ENCODE peak calls at places on chromosomes 13 and 19, in four cellular contexts. E is lower leg skin, U is GM20000, T is bronchial epithelial cell. S is an unnamed sample.

GRCh38 chr19:6693681-6694080 is 23.7 kb upstream of the TNFSF14 start:
- DNase-seq in T (no peak), U (no peak), E (no peak), S (peak; percentile 38)

GRCh38 chr19:55340144-55340783 is 588 bp downstream of the KMT5C start:
- DNase-seq in U (no peak), E (no peak), T (no peak), S (peak; percentile 54)

GRCh38 chr13:72174549-72174948 is 307.5 kb upstream of the DACH1 start:
- DNase-seq in E (no peak), T (no peak), U (no peak), S (no peak)

GRCh38 chr13:27449081-27449603 is 1.2 kb downstream of the MTIF3 start:
- DNase-seq in U (no peak), T (no peak), E (no peak), S (no peak)

GRCh38 chr19:8451885-8452284 is 7.1 kb downstream of the HNRNPM start:
- DNase-seq in T (peak; percentile 89), E (no peak), U (no peak), S (no peak)

GRCh38 chr19:3075605-3076431 is 13.5 kb upstream of the TLE5 start:
- DNase-seq in U (peak; percentile 86), T (no peak), E (no peak), S (peak; percentile 83)

GRCh38 chr13:41935501-41935900 is 25.4 kb downstream of the VWA8 start:
- DNase-seq in E (no peak), T (no peak), U (no peak), S (no peak)

GRCh38 chr19:39223703-39224279 is 19.7 kb upstream of the SYCN start:
- DNase-seq in U (no peak), E (no peak), T (peak; percentile 18), S (peak; percentile 48)

GRCh38 chr19:31378404-31378803 is 29.2 kb upstream of the TSHZ3 start:
- DNase-seq in U (no peak), T (peak; percentile 84), E (no peak), S (no peak)

DNA sequence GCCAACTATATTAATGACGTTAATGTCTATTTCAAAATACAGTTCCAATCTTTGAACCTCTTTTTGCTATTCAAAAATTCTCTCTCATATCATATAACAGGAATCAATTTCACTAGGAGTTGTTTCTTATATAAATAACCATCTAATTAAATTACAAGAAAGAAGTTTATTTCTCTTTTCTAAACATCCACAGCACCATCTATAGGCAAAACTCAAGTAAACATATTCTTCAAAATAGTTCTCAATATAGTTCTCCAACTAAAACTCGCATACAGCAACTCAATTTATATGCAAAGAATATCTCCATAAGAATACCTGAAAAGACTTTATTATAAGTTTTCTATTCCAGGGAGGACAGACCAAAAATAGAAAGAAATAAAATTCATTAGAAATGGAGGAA is 65.6 kb downstream of the RBM26 start:
- DNase-seq in E (no peak), U (no peak), T (no peak), S (no peak)
- TF ChIP-seq CTCF in E (no peak), U (no peak), T (no peak), S (no peak)

DNA sequence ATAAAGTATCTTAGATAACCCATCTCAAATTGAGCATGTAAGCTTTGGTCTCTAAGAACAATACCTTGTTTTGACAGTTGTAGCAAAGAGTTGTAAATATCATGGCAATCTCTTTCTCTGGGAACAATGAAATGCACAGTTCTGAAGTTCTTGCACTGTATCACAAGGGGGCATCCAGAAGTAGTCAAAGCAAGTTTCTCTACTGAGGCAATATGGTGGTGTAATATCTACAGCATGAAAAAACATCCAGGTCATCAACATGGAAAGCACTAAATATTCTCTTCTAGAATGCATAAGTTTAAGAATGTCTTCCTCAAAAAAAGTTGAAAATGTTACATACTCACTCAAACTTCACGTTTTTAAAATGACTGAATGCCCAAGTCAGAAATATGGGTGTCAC is 19.6 kb downstream of the MTMR6 start:
- DNase-seq in E (no peak), U (no peak), T (no peak), S (no peak)
- TF ChIP-seq CTCF in E (no peak), U (no peak), T (peak; percentile 7), S (peak; percentile 52)

GRCh38 chr13:21674271-21675009 is 3.6 kb downstream of the FGF9 start:
- DNase-seq in U (peak; percentile 68), E (no peak), T (no peak), S (peak; percentile 59)

GRCh38 chr13:21673592-21674270 is 2.9 kb downstream of the FGF9 start:
- DNase-seq in E (no peak), T (no peak), U (peak; percentile 87), S (peak; percentile 51)

GRCh38 chr13:21677075-21677628 is 6.3 kb downstream of the FGF9 start:
- DNase-seq in T (no peak), U (no peak), E (no peak), S (no peak)

GRCh38 chr13:21675095-21676007 is 4.5 kb downstream of the FGF9 start:
- DNase-seq in U (peak; percentile 60), E (no peak), T (no peak), S (peak; percentile 81)

DNA sequence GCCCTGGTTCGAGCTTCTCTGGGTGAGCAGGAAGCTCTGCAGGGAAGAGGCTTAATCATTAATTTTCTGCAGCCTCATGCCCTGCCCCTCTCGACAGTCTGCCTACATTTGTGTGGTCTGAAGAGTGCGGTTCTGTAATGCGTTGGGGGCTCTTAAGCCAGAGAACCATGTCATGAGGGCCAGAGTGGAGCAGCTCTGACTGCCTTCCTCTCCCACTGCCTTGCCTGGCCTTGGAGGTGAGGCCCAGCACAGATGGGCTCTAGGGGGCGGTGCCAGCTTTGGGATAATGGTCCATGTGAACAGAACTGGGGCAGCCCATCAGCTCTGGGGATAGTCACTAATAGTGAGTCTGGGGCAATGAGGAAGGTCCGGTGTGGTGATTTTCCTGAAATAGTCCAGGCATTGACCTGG is 5.7 kb downstream of the FGF9 start:
- DNase-seq in T (no peak), E (no peak), U (peak; percentile 23), S (peak; percentile 53)
- TF ChIP-seq CTCF in T (peak; percentile 57), E (no peak), U (no peak), S (peak; percentile 14)

DNA sequence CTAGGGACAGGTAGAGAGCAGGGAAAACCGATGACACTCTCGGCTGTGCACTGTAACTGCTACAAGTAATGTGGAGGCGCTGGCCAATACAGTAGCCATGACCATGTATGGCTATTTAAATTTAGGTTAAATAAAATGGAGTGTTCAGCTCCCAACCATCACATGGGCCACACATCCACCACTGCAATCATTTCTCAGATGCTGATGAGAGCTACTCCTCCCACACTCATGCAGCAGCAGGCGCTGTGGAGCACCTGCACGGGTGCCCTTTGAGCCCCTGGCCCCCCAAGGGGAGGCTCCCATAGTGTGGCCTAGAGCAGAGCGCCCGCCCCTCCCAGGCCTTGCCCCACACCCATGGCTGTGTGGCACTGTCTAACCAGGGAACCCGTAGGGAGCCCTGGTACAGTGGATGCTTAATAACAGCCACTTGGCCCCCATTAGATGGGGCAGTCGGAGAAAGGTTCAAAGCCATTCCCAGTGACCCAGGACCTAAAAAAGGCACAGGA is 6.0 kb downstream of the ACP4 start:
- DNase-seq in U (no peak), E (no peak), T (no peak), S (peak; percentile 39)
- TF ChIP-seq CTCF in U (no peak), E (no peak), T (no peak), S (no peak)

DNA sequence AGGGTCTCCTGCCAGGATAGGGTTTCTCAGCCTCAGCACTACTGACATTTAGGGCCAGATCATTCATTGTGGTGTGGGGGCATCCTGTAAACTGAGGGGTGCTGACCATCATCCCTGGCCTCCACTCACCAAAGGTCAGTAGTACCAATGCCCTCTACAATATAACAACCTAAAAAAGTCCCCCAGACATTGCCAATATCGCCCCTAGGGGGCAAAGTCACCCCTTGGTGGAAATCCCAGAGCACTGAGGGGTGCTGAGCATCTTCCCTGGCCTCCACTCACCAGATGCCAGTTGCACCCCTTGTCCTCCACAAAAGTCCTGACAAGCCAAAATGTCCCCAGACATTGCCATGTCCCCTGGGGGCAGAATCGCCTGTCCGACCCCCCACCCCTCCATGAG is 21.6 kb downstream of the CPAMD8 start:
- DNase-seq in T (no peak), E (no peak), U (no peak), S (no peak)
- TF ChIP-seq CTCF in T (no peak), E (no peak), U (no peak), S (no peak)

GRCh38 chr13:49220856-49221614 is 897 bp downstream of the MLNR start:
- DNase-seq in T (no peak), E (no peak), U (peak; percentile 68), S (peak; percentile 39)

GRCh38 chr13:49220035-49220855 is at the start of gene MLNR:
- DNase-seq in E (no peak), U (peak; percentile 71), T (no peak), S (peak; percentile 56)

GRCh38 chr13:49219647-49220034 is 497 bp upstream of the MLNR start:
- DNase-seq in E (no peak), U (peak; percentile 51), T (no peak), S (no peak)

GRCh38 chr13:49226613-49227012 is 6.5 kb downstream of the MLNR start:
- DNase-seq in U (no peak), T (no peak), E (no peak), S (no peak)

DNA sequence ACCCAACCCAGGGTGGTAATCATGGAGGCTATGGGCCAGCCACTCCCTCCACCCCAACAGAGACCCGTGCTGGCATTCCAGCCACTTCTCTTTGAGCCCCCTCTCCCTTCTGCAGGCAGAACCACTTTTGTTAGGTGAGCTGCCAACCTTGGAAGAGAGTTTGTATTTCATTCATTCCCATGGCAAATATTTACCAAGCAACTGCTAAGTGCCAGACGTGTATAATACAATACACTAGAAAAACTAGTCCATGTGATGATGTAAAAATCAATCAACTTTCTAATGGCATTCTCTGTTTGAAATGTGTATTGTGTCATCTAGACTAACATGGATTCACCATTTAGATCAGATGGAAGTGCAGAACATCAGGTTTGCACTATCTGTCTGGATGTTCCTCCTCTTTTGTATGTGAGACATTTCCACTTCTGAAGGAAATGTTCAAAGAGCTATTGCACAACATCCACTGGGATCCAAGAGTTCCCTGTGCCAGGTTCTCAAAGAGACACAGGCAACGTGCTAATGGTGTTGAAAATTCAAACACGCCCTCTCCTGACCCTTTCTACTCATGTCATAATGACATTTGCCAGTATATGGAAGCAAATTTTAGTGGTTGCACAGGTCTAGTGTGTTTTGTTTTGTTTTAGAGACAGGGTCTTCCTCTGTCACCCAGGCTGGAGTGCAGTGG is 5.4 kb downstream of the MLNR start:
- DNase-seq in T (peak; percentile 37), U (no peak), E (peak; percentile 30), S (no peak)
- TF ChIP-seq CTCF in T (no peak), U (no peak), E (no peak), S (no peak)

DNA sequence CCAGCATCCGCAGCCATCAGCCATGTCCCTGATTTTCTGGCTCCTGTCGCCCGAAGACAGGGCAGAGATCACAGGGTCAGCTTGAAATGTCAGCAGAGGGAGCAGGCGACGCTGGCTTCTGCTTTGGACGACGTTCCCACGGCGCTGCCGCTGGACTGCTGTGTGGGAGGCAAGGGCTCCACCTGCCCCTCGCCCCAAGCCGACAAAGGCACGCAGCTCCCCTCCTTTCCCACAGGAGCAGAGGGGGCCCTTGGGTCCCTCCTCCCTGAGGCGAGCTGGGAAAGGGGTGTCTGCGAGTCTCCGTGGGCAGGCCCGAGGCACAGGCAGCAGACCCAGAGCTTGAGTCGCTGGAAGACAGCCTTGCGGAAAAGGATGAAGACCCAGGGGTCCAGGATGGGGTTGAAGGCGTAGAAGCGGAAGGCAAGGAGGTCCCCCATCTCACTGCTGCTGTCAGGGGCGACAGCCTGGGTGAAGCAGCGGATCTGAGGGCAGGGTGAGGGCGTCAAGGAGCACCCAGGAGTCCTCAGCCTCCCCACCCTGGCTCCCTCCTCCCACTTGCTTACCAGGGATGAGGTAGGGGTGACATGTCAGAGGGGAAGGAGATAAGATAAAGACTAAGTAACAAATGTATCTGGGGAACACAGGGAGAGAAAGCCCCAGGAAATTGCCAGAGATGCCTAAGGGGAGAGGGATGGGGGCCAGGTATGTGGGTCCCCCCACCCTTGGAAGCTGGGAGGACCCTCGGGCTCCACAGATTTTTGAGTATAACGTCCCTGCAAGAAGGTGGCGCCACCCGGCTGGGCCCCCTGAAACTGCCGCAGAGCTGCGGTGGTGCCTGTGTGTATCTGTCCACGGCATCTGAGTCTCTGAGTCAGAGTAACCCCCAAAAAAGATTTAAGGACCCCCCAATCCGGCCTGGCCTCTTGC is 3.4 kb downstream of the PTGIR start:
- DNase-seq in T (no peak), U (no peak), E (no peak), S (peak; percentile 77)
- TF ChIP-seq CTCF in T (no peak), U (no peak), E (no peak), S (peak; percentile 63)

GRCh38 chr13:110957181-110957884 is 42.5 kb upstream of the ANKRD10 start:
- DNase-seq in U (no peak), E (no peak), T (no peak), S (peak; percentile 46)
- TF ChIP-seq CTCF in U (no peak), E (no peak), T (peak; percentile 3), S (no peak)